ENCODE peak calls at places on chromosomes 1 and 21, in six cellular contexts. X is esophagus muscularis mucosa; O is left ventricle myocardium inferior; T is left cardiac atrium; S is kidney tubule cell; B is activated T-helper 1 cell treated with anti-CD3 and anti-CD28 coated beads, Interleukin-2, amount 50 U/mL, for 16 hours. V is an unnamed sample.

GRCh38 chr1:25695066-25695990 is 78.7 kb downstream of the MAN1C1 start:
- DNase-seq in B (no peak), S (peak; percentile 81), T (peak; percentile 80), X (peak; percentile 95), O (peak; percentile 80), V (peak; percentile 39)

GRCh38 chr1:153750026-153750995 is 22.5 kb downstream of the INTS3 start:
- DNase-seq in B (no peak), T (no peak), S (peak; percentile 72), O (no peak), X (no peak), V (no peak)

GRCh38 chr1:3529099-3529729 is 74.7 kb downstream of the ARHGEF16 start:
- DNase-seq in X (no peak), S (no peak), T (peak; percentile 71), B (no peak), O (peak; percentile 65), V (no peak)

GRCh38 chr21:29144736-29145353 is 14.4 kb downstream of the MAP3K7CL start:
- DNase-seq in X (no peak), B (no peak), T (no peak), S (no peak), O (no peak), V (no peak)

GRCh38 chr1:116954450-116954849 is 44.7 kb downstream of the PTGFRN start:
- DNase-seq in X (peak; percentile 92), O (no peak), T (no peak), B (no peak), S (no peak), V (no peak)

GRCh38 chr21:33663241-33663640 is 20.9 kb downstream of the ITSN1 start:
- DNase-seq in T (no peak), O (no peak), S (no peak), B (no peak), X (no peak), V (no peak)

GRCh38 chr1:104064391-104064790 is 314.7 kb downstream of the AMY1C start:
- DNase-seq in S (no peak), B (no peak), X (no peak), T (no peak), O (no peak), V (no peak)

GRCh38 chr1:64515427-64515826 is 45.5 kb downstream of the CACHD1 start:
- DNase-seq in S (no peak), B (no peak), X (no peak), T (peak; percentile 53), O (peak; percentile 42), V (no peak)

GRCh38 chr21:42495765-42496119 is 282 bp downstream of the RSPH1 start:
- DNase-seq in X (no peak), T (no peak), S (no peak), B (no peak), O (no peak), V (peak; percentile 24)

GRCh38 chr1:47431534-47431933 is 6.3 kb upstream of the FOXD2 start:
- DNase-seq in T (no peak), B (no peak), S (peak; percentile 29), O (no peak), X (no peak), V (no peak)

GRCh38 chr1:6441586-6441985 is 17.0 kb downstream of the ESPN start:
- DNase-seq in T (no peak), S (no peak), B (no peak), O (no peak), X (no peak), V (no peak)

GRCh38 chr1:172670791-172671190 is 11.9 kb downstream of the FASLG start:
- DNase-seq in B (no peak), O (no peak), T (no peak), X (no peak), S (no peak), V (no peak)

GRCh38 chr1:227726924-227727599 is 8.0 kb downstream of the JMJD4 start:
- DNase-seq in T (no peak), B (no peak), S (no peak), X (peak; percentile 72), O (no peak), V (no peak)

GRCh38 chr1:35592991-35593769 is 20.1 kb downstream of the TFAP2E start:
- DNase-seq in S (no peak), O (no peak), T (no peak), X (no peak), B (no peak), V (no peak)